ENCODE peak calls at places on chromosomes 2 and 18, in five cellular contexts. U is AG04450; G is lower lobe of right lung; Q is cardiac muscle cell; M is CD8-positive, alpha-beta memory T cell. H is an unnamed sample.

GRCh38 chr2:238285653-238286082 is 2.7 kb downstream of the PER2 start:
- DNase-seq in U (peak; percentile 85), G (peak; percentile 87), Q (peak; percentile 95), M (no peak), H (peak; percentile 44)

GRCh38 chr18:67132919-67133318 is 383.6 kb downstream of the DSEL start:
- DNase-seq in U (no peak), G (no peak), Q (no peak), M (no peak), H (no peak)

GRCh38 chr18:23136326-23137092 is 1.2 kb downstream of the CABLES1 start:
- DNase-seq in U (no peak), G (peak; percentile 71), Q (peak; percentile 42), M (no peak), H (no peak)

GRCh38 chr2:33426666-33427231 is 49.7 kb upstream of the RASGRP3 start:
- DNase-seq in U (peak; percentile 46), G (no peak), Q (peak; percentile 61), M (no peak), H (no peak)

GRCh38 chr2:239700946-239701345 is 300.1 kb upstream of the HDAC4 start:
- DNase-seq in U (no peak), G (no peak), Q (no peak), M (no peak), H (no peak)

GRCh38 chr2:150292807-150293206 is 194.7 kb downstream of the RND3 start:
- DNase-seq in U (no peak), G (no peak), Q (peak; percentile 34), M (no peak), H (no peak)

GRCh38 chr2:212727751-212728150 is 189.1 kb upstream of the ERBB4 start:
- DNase-seq in U (no peak), G (no peak), Q (no peak), M (no peak), H (no peak)

GRCh38 chr2:168801961-168802824 is at the start of gene NOSTRIN:
- DNase-seq in U (no peak), G (no peak), Q (peak; percentile 68), M (no peak), H (no peak)

GRCh38 chr2:64866797-64867196 is 122.4 kb upstream of the SLC1A4 start:
- DNase-seq in U (peak; percentile 94), G (no peak), Q (peak; percentile 90), M (no peak), H (peak; percentile 69)

GRCh38 chr2:95016616-95017307 is 8.7 kb upstream of the MAL start:
- DNase-seq in U (no peak), G (no peak), Q (no peak), M (no peak), H (no peak)

GRCh38 chr2:96265840-96266569 is at the start of the genes CIAO1 and TMEM127:
- DNase-seq in U (peak; percentile 92), G (peak; percentile 100), Q (peak; percentile 99), M (peak; percentile 98), H (peak; percentile 68)

GRCh38 chr2:96262306-96262705 is 3.5 kb downstream of the TMEM127 start:
- DNase-seq in U (no peak), G (no peak), Q (no peak), M (no peak), H (no peak)

GRCh38 chr2:96265349-96265839 is 403 bp downstream of the TMEM127 start:
- DNase-seq in U (no peak), G (peak; percentile 69), Q (no peak), M (no peak), H (no peak)

GRCh38 chr2:96264656-96265348 is 995 bp downstream of the TMEM127 start:
- DNase-seq in U (no peak), G (peak; percentile 61), Q (peak; percentile 33), M (peak; percentile 55), H (no peak)

DNA sequence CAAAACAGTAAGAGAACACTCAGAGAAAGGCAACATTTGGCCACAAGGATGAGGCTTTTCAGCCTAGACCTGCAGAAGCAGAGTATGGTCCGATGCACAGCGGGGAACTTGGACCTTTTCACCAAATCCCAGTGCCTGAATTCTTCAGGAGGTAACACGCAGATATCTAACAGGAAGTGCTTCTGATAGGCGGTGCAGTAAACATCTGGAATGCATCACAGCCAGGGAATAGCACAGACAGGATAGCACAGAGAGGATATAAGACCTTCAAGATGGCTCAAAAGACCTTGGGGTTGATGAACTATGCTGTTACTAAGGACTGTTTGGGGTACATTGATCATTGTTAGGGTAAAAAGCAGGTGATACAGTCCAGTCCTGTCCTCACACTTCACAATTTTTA is 1.7 kb downstream of the TMEM127 start:
- DNase-seq in U (no peak), G (no peak), Q (peak; percentile 43), M (no peak), H (no peak)
- H3K4me3 ChIP-seq in U (peak overlapping the region; percentile 88), G (peak overlapping the region; percentile 97), Q (peak overlapping the region; percentile 82), M (peak overlapping the region; percentile 82), H (peak overlapping the region; percentile 93)

DNA sequence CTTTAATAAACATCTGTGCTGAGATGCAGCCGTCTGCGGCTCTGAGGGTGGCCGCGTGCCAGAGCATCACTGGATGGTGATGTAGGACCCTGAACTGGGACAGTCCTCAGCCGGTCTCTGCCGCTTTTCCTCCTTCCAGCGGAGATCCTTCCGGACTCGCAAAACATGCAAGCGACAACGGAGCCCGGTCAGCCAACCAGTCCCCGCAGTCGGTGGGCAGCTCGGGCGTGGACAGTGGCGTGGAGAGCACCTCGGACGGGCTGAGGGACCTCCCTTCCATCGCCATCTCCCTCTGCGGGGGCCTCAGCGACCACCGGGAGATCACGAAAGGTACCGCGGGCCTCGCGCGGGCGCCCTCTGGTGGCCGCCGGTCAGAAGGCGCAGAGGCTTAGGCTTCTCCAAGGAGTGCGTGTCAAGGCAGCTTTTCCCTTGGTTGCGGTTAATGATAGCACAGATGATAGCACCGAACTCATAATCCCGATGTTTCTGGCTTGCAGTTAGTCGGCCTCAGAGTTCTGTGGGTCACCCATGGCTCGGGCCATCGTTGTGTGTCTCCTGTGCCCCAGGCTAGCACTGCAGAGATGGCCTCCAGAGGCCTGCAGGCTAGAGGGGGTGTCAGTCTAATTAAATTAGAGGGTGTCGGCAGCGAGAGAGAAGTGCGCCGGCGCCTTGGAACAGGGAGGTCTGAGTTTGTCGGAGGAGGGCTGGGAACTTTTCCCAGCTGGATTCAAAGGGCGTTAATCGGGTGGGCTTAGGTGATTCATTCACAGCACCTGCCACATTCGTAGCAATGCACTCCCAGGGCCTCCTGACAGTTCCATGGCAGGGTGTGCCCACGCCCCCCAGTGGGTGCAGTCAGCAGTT is 38.5 kb downstream of the LPIN1 start:
- DNase-seq in U (no peak), G (peak; percentile 57), Q (peak; percentile 54), M (peak; percentile 53), H (no peak)
- H3K4me3 ChIP-seq in U (peak overlapping the region; percentile 45), G (peak overlapping the region; percentile 45), Q (no peak overlapping the region), M (no peak overlapping the region), H (peak overlapping the region; percentile 55)

GRCh38 chr2:216810399-216811160 is 49.3 kb downstream of the TNP1 start:
- DNase-seq in U (no peak), G (no peak), Q (no peak), M (no peak), H (no peak)
- H3K4me3 ChIP-seq in U (no peak overlapping the region), G (no peak overlapping the region), Q (no peak overlapping the region), M (no peak overlapping the region), H (no peak overlapping the region)

GRCh38 chr2:6866982-6867381 is 1.3 kb upstream of the CMPK2 start:
- DNase-seq in U (no peak), G (no peak), Q (no peak), M (no peak), H (no peak)
- H3K4me3 ChIP-seq in U (no peak overlapping the region), G (no peak overlapping the region), Q (no peak overlapping the region), M (no peak overlapping the region), H (no peak overlapping the region)

DNA sequence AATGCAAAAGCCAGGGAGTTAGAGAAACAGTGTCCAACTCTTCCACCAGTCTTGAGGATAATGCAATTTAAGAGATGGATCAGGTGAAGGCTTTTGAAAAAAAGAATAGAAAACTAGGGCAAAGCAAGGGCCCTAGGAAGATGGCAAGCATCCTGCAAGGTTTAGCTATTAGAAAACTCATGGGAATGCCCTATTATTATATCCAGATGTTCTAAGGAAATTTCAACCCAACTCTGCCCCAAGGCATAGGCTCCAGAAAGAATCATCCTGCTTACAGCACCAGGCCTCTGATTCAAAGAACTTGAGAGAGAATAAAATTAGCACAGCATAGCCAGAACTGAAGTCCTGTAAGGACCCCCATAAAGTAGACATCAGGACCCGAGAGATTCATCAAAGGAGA is 68.1 kb downstream of the EN1 start:
- DNase-seq in U (no peak), G (no peak), Q (no peak), M (no peak), H (no peak)
- H3K4me3 ChIP-seq in U (no peak overlapping the region), G (no peak overlapping the region), Q (no peak overlapping the region), M (no peak overlapping the region), H (no peak overlapping the region)

GRCh38 chr2:163734401-163734800 is 1.4 kb downstream of the FIGN start:
- DNase-seq in U (no peak), G (no peak), Q (no peak), M (no peak), H (no peak)
- H3K4me3 ChIP-seq in U (peak overlapping the region; percentile 90), G (peak overlapping the region; percentile 57), Q (peak overlapping the region; percentile 98), M (no peak overlapping the region), H (peak overlapping the region; percentile 81)

DNA sequence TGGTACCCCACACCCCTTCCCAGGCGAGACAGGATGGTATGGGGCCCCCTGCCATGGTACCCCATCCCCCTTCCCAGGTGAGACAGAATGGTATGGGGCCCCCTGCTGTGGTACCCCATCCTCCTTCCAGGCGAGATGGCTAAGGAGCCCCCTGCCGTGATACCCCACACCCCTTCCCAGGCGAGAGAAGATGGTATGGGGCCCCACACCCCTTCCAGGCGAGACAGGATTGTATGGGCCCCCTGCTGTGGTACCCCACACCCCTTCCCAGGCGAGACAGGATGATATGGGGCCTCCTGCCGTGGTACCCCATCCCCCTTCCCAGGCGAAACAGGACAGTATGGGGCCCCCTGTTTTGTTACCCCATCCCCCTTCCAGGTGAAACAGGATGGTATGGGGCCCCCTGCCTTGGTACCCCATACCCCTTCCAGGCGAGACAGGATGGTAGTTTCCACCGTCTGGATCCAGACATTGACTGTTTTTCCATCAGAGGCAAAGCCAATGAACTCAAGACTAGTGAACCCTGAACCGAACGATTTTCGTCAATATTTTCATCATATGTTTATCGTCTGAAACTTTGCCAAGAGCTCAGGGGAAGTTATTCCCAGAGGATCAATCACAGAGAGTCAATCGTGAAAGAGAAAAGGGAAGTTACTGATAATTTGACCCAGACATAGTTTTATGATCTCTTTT is 75.0 kb downstream of the MYCN start:
- DNase-seq in U (no peak), G (no peak), Q (no peak), M (no peak), H (no peak)
- H3K4me3 ChIP-seq in U (no peak overlapping the region), G (no peak overlapping the region), Q (no peak overlapping the region), M (no peak overlapping the region), H (no peak overlapping the region)